ENCODE peak calls at places on chromosomes 5 and 9, in seven cellular contexts. H is HCT116, P is GM23338, Y is K562, G is GM12878, B is H1, K is endothelial cell of umbilical vein. O is an unnamed sample.

GRCh38 chr5:146647656-146648199 is 131.7 kb upstream of the GPR151 start:
- DNase-seq in H (no peak), B (no peak), G (no peak), P (no peak), Y (no peak), K (no peak), O (no peak)

GRCh38 chr9:97397220-97397619 is 14.7 kb upstream of the TDRD7 start:
- DNase-seq in H (no peak), B (no peak), P (no peak), Y (no peak), K (no peak), G (peak), O (no peak)

GRCh38 chr5:148314187-148314586 is 2.0 kb downstream of the SPINK7 start:
- DNase-seq in G (no peak), Y (no peak), H (no peak), P (no peak), K (no peak), B (no peak), O (no peak)

GRCh38 chr9:121851641-121852091 is 200.2 kb downstream of the DAB2IP start:
- DNase-seq in Y (no peak), P (no peak), H (no peak), B (no peak), K (no peak), G (no peak), O (no peak)

GRCh38 chr5:173010547-173011464 is 27.2 kb downstream of the ATP6V0E1 start:
- DNase-seq in Y (peak), G (no peak), P (peak), B (peak), K (peak), H (no peak), O (no peak)

GRCh38 chr5:6713274-6714181 is at the start of gene TENT4A:
- DNase-seq in P (no peak), Y (peak), G (no peak), B (peak), K (no peak), H (no peak), O (no peak)

GRCh38 chr5:138760448-138761110 is 7.4 kb downstream of the CTNNA1 start:
- DNase-seq in G (no peak), B (no peak), H (no peak), Y (no peak), K (peak), P (no peak), O (no peak)

GRCh38 chr5:61926911-61927310 is 379.1 kb upstream of the KIF2A start:
- DNase-seq in G (no peak), P (no peak), K (no peak), H (no peak), B (no peak), Y (no peak), O (no peak)

GRCh38 chr9:18864516-18864915 is 168.5 kb downstream of the SAXO1 start:
- DNase-seq in P (no peak), K (no peak), B (no peak), G (no peak), H (no peak), Y (no peak), O (no peak)

GRCh38 chr9:18865542-18865941 is 167.5 kb downstream of the SAXO1 start:
- DNase-seq in G (no peak), B (no peak), H (no peak), P (no peak), K (no peak), Y (no peak), O (no peak)

GRCh38 chr9:18863821-18864220 is 169.2 kb downstream of the SAXO1 start:
- DNase-seq in K (no peak), H (no peak), Y (no peak), G (no peak), P (no peak), B (no peak), O (no peak)

GRCh38 chr9:18857769-18858168 is 175.2 kb downstream of the SAXO1 start:
- DNase-seq in K (no peak), Y (no peak), B (no peak), G (no peak), H (no peak), P (no peak), O (no peak)

DNA sequence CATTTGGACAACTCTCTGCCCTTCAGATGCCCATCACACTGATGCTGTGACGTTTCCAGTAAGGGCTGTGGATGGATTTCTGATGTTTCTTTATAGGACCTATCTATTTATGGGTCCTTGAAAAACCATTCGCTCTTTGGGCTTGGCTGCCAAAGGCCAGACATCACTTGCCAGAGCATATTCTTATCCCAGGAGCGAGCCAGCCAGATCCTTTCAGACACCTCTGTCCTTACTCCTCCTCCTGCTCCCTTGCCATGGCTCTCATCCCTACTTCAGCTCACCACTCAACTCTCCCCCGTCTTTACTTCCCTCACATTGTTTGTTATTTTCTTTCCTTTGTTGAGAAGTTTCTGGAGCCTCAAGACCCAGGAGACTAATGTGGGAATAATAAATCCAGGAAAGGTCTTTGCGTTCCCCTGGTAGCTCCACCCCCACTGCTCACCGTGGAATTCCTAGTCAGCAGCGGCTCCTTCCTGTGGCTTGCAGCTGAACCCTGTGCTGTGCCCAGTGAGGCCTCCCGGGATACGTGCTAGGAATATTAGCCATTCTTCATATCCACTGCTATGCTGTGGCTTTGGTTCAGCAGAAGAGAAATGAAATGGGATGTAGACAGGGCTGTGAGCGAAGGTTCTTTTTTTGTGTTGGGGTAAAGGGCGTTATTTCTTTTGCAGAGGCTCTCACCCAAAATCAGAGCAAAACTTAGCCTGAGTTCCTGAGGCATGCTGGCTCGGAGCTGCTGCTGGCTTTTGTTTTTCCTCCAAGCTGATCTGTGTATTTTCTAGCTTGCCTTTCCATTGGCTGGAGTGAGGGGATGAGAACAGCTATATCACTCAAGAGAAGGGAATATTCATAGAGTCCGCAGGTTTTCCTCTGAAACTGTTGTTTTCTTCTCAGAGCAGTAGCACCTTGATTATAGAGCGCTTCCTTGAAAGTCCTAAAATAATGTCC is 171.1 kb downstream of the SAXO1 start:
- DNase-seq in Y (no peak), P (peak), K (peak), B (peak), H (no peak), G (no peak), O (no peak)
- H3K27ac ChIP-seq in Y (no peak), P (no peak), K (no peak), B (no peak), H (no peak), G (no peak), O (no peak)

DNA sequence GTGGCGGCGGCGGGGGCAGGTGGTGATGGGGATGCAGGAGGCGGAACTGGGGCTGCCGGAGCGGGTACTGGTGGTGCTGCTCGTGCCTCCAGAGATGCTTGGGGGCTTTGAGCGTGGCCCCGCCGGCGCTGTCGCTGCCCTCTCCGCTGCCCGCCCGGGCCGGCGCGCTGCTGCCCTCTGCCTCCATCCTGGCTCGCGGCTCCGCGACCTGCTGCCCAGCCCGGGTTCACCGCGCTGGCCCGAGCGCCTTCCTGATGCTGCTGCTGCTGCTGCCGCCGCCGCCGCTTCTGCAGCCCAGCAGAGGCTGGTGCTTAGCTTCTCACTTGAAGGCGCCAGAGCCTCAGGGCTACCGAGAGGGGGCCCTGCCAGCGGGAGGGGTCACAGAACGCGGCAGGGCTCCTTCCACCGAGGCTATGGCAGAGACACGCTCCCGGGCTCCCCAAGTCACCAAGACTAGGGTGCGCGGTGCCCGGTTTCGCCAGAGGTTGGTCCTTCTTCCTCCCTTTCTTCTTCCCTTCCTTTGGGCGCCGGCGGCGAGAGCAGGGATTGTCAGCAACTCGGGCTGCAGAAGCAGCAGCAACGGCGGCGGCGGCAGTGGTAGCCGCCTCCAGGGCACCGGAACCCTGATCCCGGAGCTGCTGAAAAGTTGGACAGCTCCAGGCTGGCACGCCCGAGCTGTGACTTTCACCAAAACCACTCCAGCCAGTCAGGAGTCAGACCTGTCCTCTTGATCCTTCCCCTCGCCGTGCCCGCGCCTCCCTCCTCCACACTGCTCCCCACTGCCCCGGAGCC is at the start of gene PDE4D:
- DNase-seq in P (peak), K (peak), H (no peak), G (no peak), Y (no peak), B (peak), O (no peak)
- TF ChIP-seq EZH2 in P (peak), K (peak), H (no peak), G (no peak), Y (no peak), B (no peak), O (no peak)

DNA sequence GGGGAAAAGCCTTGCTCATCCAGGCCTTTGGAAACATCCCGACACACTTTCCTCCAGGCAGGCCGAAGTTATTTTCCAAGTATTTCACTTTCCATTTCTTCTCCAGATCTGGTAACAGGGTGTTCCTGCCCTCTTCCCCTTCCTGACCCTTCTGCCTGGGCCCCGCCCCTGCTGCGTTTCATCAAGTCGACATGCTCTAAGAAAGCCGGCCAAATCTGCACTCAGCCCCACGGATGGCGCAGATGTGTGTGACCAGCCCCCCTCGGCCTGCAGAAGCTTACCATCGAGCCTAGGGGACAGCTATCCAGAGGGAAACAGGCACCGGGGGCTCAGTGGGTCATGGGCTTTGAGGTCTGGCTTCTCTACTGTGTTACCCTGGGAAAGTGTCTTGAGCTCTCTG is 159.7 kb downstream of the FGF18 start:
- DNase-seq in P (no peak), Y (no peak), K (no peak), G (no peak), H (no peak), B (no peak), O (no peak)
- TF ChIP-seq POLR2AphosphoS5 in P (no peak), Y (no peak), K (no peak), G (no peak), H (no peak), B (no peak), O (no peak)

DNA sequence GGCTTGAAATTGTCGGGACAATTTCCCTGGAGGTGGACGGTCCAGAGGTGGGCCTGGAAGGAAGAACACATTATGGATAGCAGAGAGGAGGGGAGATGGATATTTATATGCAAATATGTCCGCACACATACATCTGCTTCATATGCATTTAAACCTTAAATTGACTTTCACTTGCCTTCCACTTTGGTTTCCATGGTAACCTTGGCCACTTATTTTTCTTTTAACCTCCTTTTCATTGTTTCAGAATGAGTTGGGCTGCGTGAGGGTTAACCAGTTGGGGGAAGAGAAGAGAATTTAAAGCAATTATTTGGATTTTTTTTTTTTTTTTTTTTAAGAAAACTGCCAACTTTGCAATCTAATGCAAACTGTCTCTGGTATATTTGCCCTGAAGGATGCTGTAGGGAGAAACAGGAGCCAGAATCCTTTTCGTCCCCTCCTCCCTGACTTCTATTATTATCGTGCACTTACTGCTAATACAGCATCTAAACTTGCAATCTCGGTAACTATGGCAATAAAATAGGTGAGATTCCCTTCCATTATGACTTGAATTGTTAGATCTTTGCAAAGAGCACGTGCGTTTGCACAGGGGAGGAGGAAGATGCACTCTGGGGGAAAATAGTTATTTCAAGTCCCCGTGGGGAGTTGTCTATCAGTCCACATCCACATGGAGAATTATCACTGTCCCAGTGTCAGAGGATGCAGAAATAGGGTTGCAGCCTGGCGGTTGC is 35.6 kb downstream of the TLR4 start:
- DNase-seq in Y (no peak), B (no peak), K (no peak), P (no peak), G (peak), H (no peak), O (no peak)
- H3K27ac ChIP-seq in Y (no peak), B (no peak), K (no peak), P (no peak), G (no peak), H (no peak), O (no peak)

GRCh38 chr5:178983728-178984127 is 11.4 kb downstream of the GRM6 start:
- DNase-seq in G (no peak), P (no peak), B (no peak), Y (no peak), K (no peak), H (no peak), O (no peak)
- TF ChIP-seq EZH2 in G (no peak), P (no peak), B (no peak), Y (no peak), K (no peak), H (no peak), O (no peak)

GRCh38 chr5:176995896-176996767 is 10.4 kb downstream of the UIMC1 start:
- DNase-seq in Y (no peak), P (no peak), B (no peak), H (no peak), K (peak), G (peak), O (no peak)
- TF ChIP-seq POLR2AphosphoS5 in Y (no peak), P (no peak), B (no peak), H (no peak), K (no peak), G (no peak), O (no peak)

DNA sequence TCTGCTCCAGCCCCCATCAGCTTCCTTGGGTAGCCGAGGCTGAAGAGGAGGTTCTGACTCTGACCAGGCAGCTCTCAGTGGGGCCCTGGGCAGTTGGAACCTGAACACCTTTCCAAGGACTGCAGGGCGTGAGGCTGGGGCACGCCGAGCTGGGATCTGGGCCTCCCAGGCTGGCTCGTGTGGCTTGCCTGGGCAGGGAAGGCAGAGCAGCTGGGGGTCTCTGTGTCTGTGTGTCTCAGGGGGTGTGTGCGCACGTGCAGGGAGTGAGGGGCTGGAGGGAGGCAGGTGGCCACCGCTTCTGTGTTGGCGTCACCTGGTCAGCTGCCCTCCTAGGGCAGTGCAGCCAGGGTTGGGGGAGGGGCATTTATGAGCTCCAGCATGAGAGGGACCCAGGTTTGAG is 4.3 kb downstream of the ADAMTSL2 start:
- DNase-seq in K (no peak), G (no peak), H (no peak), Y (no peak), P (no peak), B (no peak), O (no peak)
- H3K27ac ChIP-seq in K (no peak), G (no peak), H (no peak), Y (no peak), P (no peak), B (no peak), O (no peak)